ENCODE peak calls at places on chromosomes 2 and 18, in six cellular contexts. X is mesendoderm, B is IMR-90, J is neuronal stem cell, F is H1, Q is mesenchymal stem cell. N is an unnamed sample.

GRCh38 chr18:76401496-76401895 is 93.5 kb downstream of the ZNF516 start:
- DNase-seq in X (no peak), B (no peak), J (no peak), F (no peak), Q (no peak), N (no peak)

GRCh38 chr18:58045265-58046086 is 1.4 kb downstream of the NEDD4L start:
- DNase-seq in X (peak; percentile 91), B (peak; percentile 31), J (peak; percentile 41), F (peak; percentile 62), Q (peak; percentile 21), N (peak; percentile 65)

GRCh38 chr2:217838409-217838831 is 164.4 kb downstream of the TNS1 start:
- DNase-seq in X (no peak), B (no peak), J (no peak), F (no peak), Q (no peak), N (no peak)

GRCh38 chr2:43707255-43707654 is 31.0 kb upstream of the C1GALT1C1L start:
- DNase-seq in X (no peak), B (peak; percentile 87), J (no peak), F (no peak), Q (peak; percentile 83), N (no peak)

GRCh38 chr2:216761119-216761518 is 65.8 kb upstream of the IGFBP5 start:
- DNase-seq in X (no peak), B (no peak), J (no peak), F (no peak), Q (no peak), N (no peak)

GRCh38 chr2:200396726-200397348 is 90.3 kb downstream of the SPATS2L start:
- DNase-seq in X (no peak), B (peak; percentile 39), J (no peak), F (no peak), Q (peak; percentile 88), N (no peak)

GRCh38 chr2:12442627-12442928 is 274.2 kb upstream of the TRIB2 start:
- DNase-seq in X (no peak), B (peak; percentile 73), J (no peak), F (no peak), Q (peak; percentile 90), N (no peak)

GRCh38 chr2:119253114-119253702 is 29.6 kb downstream of the STEAP3 start:
- DNase-seq in X (no peak), B (peak; percentile 79), J (no peak), F (no peak), Q (peak; percentile 72), N (no peak)

GRCh38 chr18:44098551-44099098 is 582.1 kb upstream of the SETBP1 start:
- DNase-seq in X (peak; percentile 70), B (peak; percentile 17), J (no peak), F (peak; percentile 58), Q (peak; percentile 17), N (peak; percentile 69)

GRCh38 chr2:75547345-75548035 is 13.2 kb downstream of the EVA1A start:
- DNase-seq in X (no peak), B (peak; percentile 88), J (no peak), F (no peak), Q (peak; percentile 76), N (no peak)

GRCh38 chr2:68031546-68032160 is 31.2 kb downstream of the C1D start:
- DNase-seq in X (peak; percentile 46), B (peak; percentile 70), J (peak; percentile 50), F (no peak), Q (peak; percentile 74), N (no peak)

GRCh38 chr18:59358611-59359575 is at the start of gene LMAN1:
- DNase-seq in X (peak; percentile 97), B (peak; percentile 91), J (peak; percentile 96), F (peak; percentile 98), Q (peak; percentile 93), N (peak; percentile 96)
- H2BK5ac ChIP-seq in X (peak within 1 kb of the TSS; percentile 86), B (peak within 1 kb of the TSS; percentile 94), J (peak within 1 kb of the TSS; percentile 99), F (peak within 1 kb of the TSS; percentile 84), Q (no peak within 1 kb of the TSS), N (no peak within 1 kb of the TSS)

GRCh38 chr18:9043581-9043980 is 58.9 kb upstream of the NDUFV2 start:
- DNase-seq in X (no peak), B (no peak), J (no peak), F (no peak), Q (no peak), N (no peak)

GRCh38 chr18:9042766-9043481 is 59.6 kb upstream of the NDUFV2 start:
- DNase-seq in X (no peak), B (no peak), J (no peak), F (no peak), Q (no peak), N (no peak)

GRCh38 chr18:9039441-9039950 is 63.0 kb upstream of the NDUFV2 start:
- DNase-seq in X (no peak), B (no peak), J (no peak), F (no peak), Q (no peak), N (no peak)

GRCh38 chr18:9032519-9032918 is 70.0 kb upstream of the NDUFV2 start:
- DNase-seq in X (no peak), B (no peak), J (no peak), F (no peak), Q (no peak), N (no peak)

DNA sequence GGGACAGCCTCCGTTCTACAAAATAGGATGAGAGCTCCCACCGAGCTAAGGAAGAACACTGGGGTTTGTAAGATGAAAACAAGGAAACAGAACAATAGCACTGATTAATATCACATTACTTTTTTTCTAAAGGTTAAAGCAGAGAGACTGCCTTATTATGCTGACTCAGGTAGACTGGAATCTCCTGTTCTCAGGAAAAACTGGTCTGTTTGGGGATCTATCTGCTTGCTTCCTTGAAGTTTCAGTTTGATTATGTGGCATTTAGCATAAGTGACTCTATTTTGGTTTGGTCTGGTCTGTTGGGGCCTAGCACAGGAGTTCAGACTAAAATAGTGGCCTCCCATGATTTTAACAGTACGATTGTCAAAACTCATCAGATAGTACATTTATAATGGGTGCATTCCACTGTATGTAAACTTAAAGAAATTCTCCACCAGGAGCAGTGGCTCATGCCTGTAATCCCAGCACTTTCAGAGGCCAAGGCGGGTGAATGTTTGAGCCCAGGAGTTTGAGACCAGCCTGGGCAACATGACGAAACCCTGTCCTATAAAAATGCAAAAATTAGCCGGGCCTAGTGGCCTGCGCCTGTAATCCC is 64.1 kb upstream of the NDUFV2 start:
- DNase-seq in X (peak; percentile 41), B (peak; percentile 28), J (no peak), F (no peak), Q (peak; percentile 13), N (no peak)
- H2BK5ac ChIP-seq in X (no peak overlapping the region), B (peak overlapping the region; percentile 9), J (no peak overlapping the region), F (no peak overlapping the region), Q (no peak overlapping the region), N (no peak overlapping the region)

GRCh38 chr18:62717850-62718229 is 2.5 kb downstream of the PHLPP1 start:
- DNase-seq in X (peak; percentile 30), B (peak; percentile 26), J (no peak), F (no peak), Q (peak; percentile 53), N (no peak)

GRCh38 chr18:62715829-62716678 is 713 bp downstream of the PHLPP1 start:
- DNase-seq in X (peak; percentile 79), B (peak; percentile 59), J (peak; percentile 44), F (peak; percentile 73), Q (peak; percentile 75), N (peak; percentile 49)

GRCh38 chr18:62717059-62717849 is 1.9 kb downstream of the PHLPP1 start:
- DNase-seq in X (peak; percentile 79), B (peak; percentile 71), J (no peak), F (no peak), Q (peak; percentile 74), N (peak; percentile 57)

GRCh38 chr18:62715439-62715792 is at the start of gene PHLPP1:
- DNase-seq in X (no peak), B (no peak), J (no peak), F (no peak), Q (no peak), N (no peak)

GRCh38 chr18:62716679-62717058 is 1.3 kb downstream of the PHLPP1 start:
- DNase-seq in X (peak; percentile 79), B (no peak), J (peak; percentile 38), F (peak; percentile 73), Q (peak; percentile 66), N (peak; percentile 46)
- H2BK5ac ChIP-seq in X (no peak overlapping the region), B (no peak overlapping the region), J (peak overlapping the region; percentile 39), F (no peak overlapping the region), Q (no peak overlapping the region), N (no peak overlapping the region)

GRCh38 chr2:175004730-175004979 is 526 bp downstream of the CHN1 start:
- DNase-seq in X (no peak), B (no peak), J (no peak), F (no peak), Q (no peak), N (peak; percentile 67)
- H2BK5ac ChIP-seq in X (no peak overlapping the region), B (no peak overlapping the region), J (peak overlapping the region; percentile 98), F (no peak overlapping the region), Q (no peak overlapping the region), N (no peak overlapping the region)

DNA sequence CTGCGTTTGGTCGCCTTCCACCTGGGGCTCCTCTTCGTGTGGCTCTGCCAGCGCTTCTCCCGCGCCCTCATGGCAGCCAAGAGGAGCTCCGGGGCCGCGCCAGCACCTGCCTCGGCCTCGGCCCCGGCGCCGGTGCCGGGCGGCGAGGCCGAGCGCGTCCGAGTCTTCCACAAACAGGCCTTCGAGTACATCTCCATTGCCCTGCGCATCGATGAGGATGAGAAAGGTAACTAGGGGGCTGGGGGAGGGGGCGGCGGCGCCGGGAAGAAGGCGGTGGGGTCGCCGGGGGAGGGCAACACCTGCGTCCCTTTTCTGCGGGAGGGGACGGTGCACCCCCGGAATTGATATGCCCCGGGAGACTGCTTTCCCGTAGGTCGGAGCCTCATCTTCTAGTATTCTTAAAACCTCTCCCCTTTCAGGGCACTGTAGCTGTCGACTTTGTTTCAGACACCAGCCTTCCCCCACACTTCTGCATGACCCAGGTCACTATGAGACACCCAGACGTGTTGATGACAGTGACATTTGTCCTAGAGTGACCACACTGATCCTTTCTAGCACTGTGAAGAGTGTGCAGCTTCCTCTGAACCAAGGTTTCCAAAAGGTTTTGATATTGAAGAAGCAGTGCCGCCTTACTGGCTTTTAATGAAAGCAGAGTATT is 794 bp downstream of the SPAST start:
- DNase-seq in X (peak; percentile 27), B (no peak), J (no peak), F (no peak), Q (peak; percentile 21), N (peak; percentile 31)
- H2BK5ac ChIP-seq in X (no peak overlapping the region), B (peak overlapping the region; percentile 52), J (peak overlapping the region; percentile 69), F (peak overlapping the region; percentile 81), Q (peak overlapping the region; percentile 61), N (no peak overlapping the region)

GRCh38 chr2:227325824-227326195 is 759 bp downstream of the MFF start:
- DNase-seq in X (peak; percentile 66), B (peak; percentile 55), J (no peak), F (no peak), Q (peak; percentile 59), N (peak; percentile 53)
- H2BK5ac ChIP-seq in X (no peak overlapping the region), B (peak overlapping the region; percentile 71), J (peak overlapping the region; percentile 87), F (peak overlapping the region; percentile 66), Q (no peak overlapping the region), N (no peak overlapping the region)

DNA sequence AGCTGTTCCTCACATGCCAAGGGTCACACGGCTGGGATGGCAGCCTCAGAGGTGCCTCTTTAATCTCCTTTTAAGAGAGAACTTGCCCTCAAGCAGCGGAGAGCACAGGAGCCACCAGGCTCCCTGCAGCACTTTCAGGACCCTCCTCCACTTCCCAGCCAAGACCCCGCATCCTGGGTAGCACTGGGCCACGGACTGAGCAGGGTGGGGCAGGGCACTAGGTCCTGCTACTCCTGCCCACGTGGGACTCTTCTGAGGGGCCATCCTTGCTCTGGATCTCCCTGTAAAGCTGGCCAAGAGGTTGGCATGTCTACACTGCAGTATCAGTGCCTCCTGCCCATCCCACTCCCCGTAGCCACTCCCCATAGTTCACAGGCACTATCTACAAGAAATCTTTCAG is 175.3 kb upstream of the GLI2 start:
- DNase-seq in X (no peak), B (no peak), J (no peak), F (no peak), Q (no peak), N (no peak)
- H2BK5ac ChIP-seq in X (no peak overlapping the region), B (peak overlapping the region; percentile 94), J (no peak overlapping the region), F (no peak overlapping the region), Q (no peak overlapping the region), N (no peak overlapping the region)